ENCODE peak calls at places on chromosomes 4 and X, in ten cellular contexts. X is H7; E is NCI-H1092 treated with DMSO at 0.1 percent for 48 hours; V is GM03348; H is left cardiac atrium; Y is H9; K is activated naive CD8-positive, alpha-beta T cell treated with anti-CD3 and anti-CD28 coated beads, Interleukin-2, amount 50 U/mL, for 24 hours; N is foreskin melanocyte; I is GM12891; B is activated T-cell treated with anti-CD3 and anti-CD28 coated beads, Interleukin-2, amount 50 U/mL, for 72 hours. U is an unnamed sample.

GRCh38 chrX:19883878-19884277 is 3.5 kb downstream of the SH3KBP1 start:
- DNase-seq in X (no peak), E (no peak), V (no peak), H (no peak), Y (no peak), K (peak; percentile 30), N (no peak), I (no peak), B (no peak), U (no peak)

GRCh38 chr4:168648929-168649328 is 152.1 kb downstream of the PALLD start:
- DNase-seq in X (no peak), E (no peak), V (no peak), H (no peak), Y (no peak), K (no peak), N (peak; percentile 24), I (no peak), B (no peak), U (no peak)

GRCh38 chr4:55635760-55636621 is at the start of gene NMU:
- DNase-seq in X (peak; percentile 77), E (peak; percentile 72), V (peak; percentile 44), H (peak; percentile 39), Y (peak; percentile 65), K (peak; percentile 45), N (no peak), I (peak; percentile 45), B (peak; percentile 51), U (peak; percentile 63)

GRCh38 chr4:163395055-163395454 is 51.4 kb downstream of the NPY5R start:
- DNase-seq in X (no peak), E (no peak), V (no peak), H (no peak), Y (no peak), K (no peak), N (no peak), I (no peak), B (no peak), U (no peak)

GRCh38 chr4:2797545-2798305 is 4.8 kb downstream of the SH3BP2 start:
- DNase-seq in X (no peak), E (peak; percentile 45), V (no peak), H (peak; percentile 35), Y (no peak), K (no peak), N (no peak), I (no peak), B (peak; percentile 31), U (no peak)

GRCh38 chr4:172674811-172675210 is 493.8 kb upstream of the GALNT7 start:
- DNase-seq in X (no peak), E (no peak), V (no peak), H (no peak), Y (no peak), K (no peak), N (no peak), I (no peak), B (no peak), U (no peak)

GRCh38 chrX:130028196-130028595 is 45.8 kb downstream of the BCORL1 start:
- DNase-seq in X (peak; percentile 74), E (no peak), V (peak; percentile 67), H (peak; percentile 38), Y (no peak), K (peak; percentile 47), N (peak; percentile 4), I (no peak), B (peak; percentile 42), U (peak; percentile 13)

GRCh38 chr4:151604238-151604637 is 156.6 kb downstream of the GATB start:
- DNase-seq in X (no peak), E (peak; percentile 18), V (peak; percentile 59), H (no peak), Y (no peak), K (no peak), N (no peak), I (no peak), B (no peak), U (peak; percentile 25)

GRCh38 chr4:42313872-42314271 is 83.4 kb upstream of the SHISA3 start:
- DNase-seq in X (no peak), E (no peak), V (no peak), H (no peak), Y (no peak), K (no peak), N (no peak), I (no peak), B (no peak), U (no peak)

GRCh38 chr4:47213971-47214370 is 182.6 kb downstream of the GABRB1 start:
- DNase-seq in X (no peak), E (no peak), V (peak; percentile 24), H (no peak), Y (no peak), K (no peak), N (peak; percentile 98), I (no peak), B (no peak), U (no peak)